ENCODE peak calls at places on chromosomes 16 and 17, in six cellular contexts. L is lower leg skin, M is H7, P is mammary epithelial cell, N is smooth muscle cell of the brain vasculature, D is lung. J is an unnamed sample.

GRCh38 chr17:62793919-62794665 is 14.0 kb downstream of the MARCHF10 start:
- DNase-seq in N (no peak), P (no peak), D (no peak), M (no peak), L (no peak), J (no peak)

GRCh38 chr17:38766341-38766740 is 13.8 kb downstream of the PSMB3 start:
- DNase-seq in M (no peak), D (no peak), P (no peak), N (no peak), L (no peak), J (no peak)

GRCh38 chr16:53529529-53529928 is 26.5 kb upstream of the AKTIP start:
- DNase-seq in N (no peak), D (no peak), P (no peak), M (no peak), L (no peak), J (no peak)

GRCh38 chr17:19016881-19017280 is 12.3 kb upstream of the FAM83G start:
- DNase-seq in L (no peak), P (no peak), N (no peak), D (no peak), M (no peak), J (no peak)

GRCh38 chr17:45784583-45785372 is 658 bp downstream of the CRHR1 start:
- DNase-seq in D (no peak), N (no peak), M (peak), L (no peak), P (peak), J (peak)

GRCh38 chr16:85089485-85089884 is 22.8 kb downstream of the CIBAR2 start:
- DNase-seq in M (peak), L (no peak), N (no peak), P (peak), D (peak), J (no peak)

GRCh38 chr16:50315346-50315997 is 49.1 kb downstream of the ADCY7 start:
- DNase-seq in D (peak), P (no peak), N (peak), M (no peak), L (no peak), J (no peak)

GRCh38 chr17:40312893-40313659 is 4.1 kb downstream of the RARA start:
- DNase-seq in N (no peak), P (no peak), L (no peak), M (peak), D (no peak), J (peak)

GRCh38 chr17:12034538-12034937 is 13.9 kb downstream of the MAP2K4 start:
- DNase-seq in L (no peak), N (no peak), P (no peak), M (no peak), D (no peak), J (no peak)

GRCh38 chr17:63704259-63704576 is 4.3 kb upstream of the LIMD2 start:
- DNase-seq in D (no peak), L (no peak), P (no peak), M (peak), N (no peak), J (no peak)

GRCh38 chr17:32551186-32551955 is 64.6 kb downstream of the CDK5R1 start:
- DNase-seq in P (peak), L (no peak), M (no peak), D (no peak), N (no peak), J (peak)

GRCh38 chr17:71430281-71430680 is 690.5 kb upstream of the SOX9 start:
- DNase-seq in M (no peak), D (no peak), N (no peak), P (no peak), L (no peak), J (no peak)

GRCh38 chr17:69228576-69228975 is at the start of gene ABCA10:
- DNase-seq in M (no peak), D (no peak), N (no peak), L (no peak), P (no peak), J (no peak)

GRCh38 chr16:4749700-4750257 is 15.4 kb downstream of the DNAAF8 start:
- DNase-seq in L (no peak), P (no peak), N (no peak), M (no peak), D (no peak), J (peak)

GRCh38 chr17:68324114-68324513 is 32.8 kb downstream of the ARSG start:
- DNase-seq in L (no peak), M (no peak), D (no peak), N (no peak), P (no peak), J (no peak)

GRCh38 chr16:88566158-88566557 is 4.0 kb upstream of the ZC3H18 start:
- DNase-seq in L (no peak), P (peak), M (no peak), D (no peak), N (no peak), J (no peak)

GRCh38 chr17:44878627-44879221 is 20.5 kb downstream of the EFTUD2 start:
- DNase-seq in D (no peak), N (no peak), P (no peak), L (no peak), M (peak), J (peak)

GRCh38 chr17:59737324-59737723 is 29.9 kb downstream of the VMP1 start:
- DNase-seq in D (no peak), P (no peak), N (no peak), L (no peak), M (no peak), J (no peak)

GRCh38 chr17:83198366-83199341 is 119.2 kb downstream of the METRNL start:
- DNase-seq in M (no peak), L (peak), D (no peak), P (no peak), N (no peak), J (no peak)

GRCh38 chr17:32875904-32876413 is 965 bp downstream of the MYO1D start:
- DNase-seq in N (no peak), M (no peak), D (no peak), L (no peak), P (no peak), J (no peak)

GRCh38 chr16:85750827-85751641 is at the start of gene C16orf74:
- DNase-seq in N (no peak), L (no peak), M (peak), P (peak), D (no peak), J (peak)

GRCh38 chr16:67481561-67482259 is 753 bp upstream of the ATP6V0D1 start:
- DNase-seq in L (peak), D (peak), M (peak), P (no peak), N (no peak), J (no peak)

GRCh38 chr17:81581758-81582157 is 29.6 kb upstream of the FAAP100 start:
- DNase-seq in P (no peak), D (no peak), N (no peak), M (no peak), L (no peak), J (no peak)

GRCh38 chr16:68356249-68356918 is 45.6 kb downstream of the PRMT7 start:
- DNase-seq in N (no peak), P (no peak), L (no peak), M (peak), D (no peak), J (peak)

GRCh38 chr16:17802566-17802965 is 331.8 kb upstream of the XYLT1 start:
- DNase-seq in M (no peak), N (no peak), P (no peak), L (no peak), D (no peak), J (no peak)

J was measured in GM20000.